ENCODE peak calls at places on chromosome 9, in seven cellular contexts. Q is spleen, P is K562, H is ovary, S is A549, T is GM12892, V is endothelial cell of umbilical vein. G is an unnamed sample.

GRCh38 chr9:98173181-98173580 is 19.3 kb downstream of the CORO2A start:
- DNase-seq in Q (peak; percentile 51), T (no peak), S (no peak), V (no peak), P (no peak), H (no peak), G (no peak)

GRCh38 chr9:97808972-97809371 is 44.1 kb upstream of the FOXE1 start:
- DNase-seq in V (peak; percentile 80), H (no peak), T (no peak), S (no peak), P (no peak), Q (no peak), G (no peak)

GRCh38 chr9:136239963-136240330 is 5.7 kb downstream of the QSOX2 start:
- DNase-seq in S (no peak), V (no peak), T (no peak), P (no peak), H (no peak), Q (peak; percentile 86), G (no peak)

GRCh38 chr9:90894956-90895687 is 93.5 kb downstream of the SYK start:
- DNase-seq in P (peak; percentile 48), Q (no peak), H (no peak), T (no peak), V (peak; percentile 9), S (peak; percentile 48), G (peak; percentile 34)

GRCh38 chr9:79134654-79135053 is 437.1 kb upstream of the TLE4 start:
- DNase-seq in P (no peak), Q (no peak), V (peak; percentile 50), T (no peak), H (no peak), S (no peak), G (peak; percentile 12)

GRCh38 chr9:122228191-122228905 is 409 bp downstream of the LHX6 start:
- DNase-seq in V (no peak), P (peak; percentile 52), T (no peak), H (no peak), Q (no peak), S (no peak), G (peak; percentile 42)

GRCh38 chr9:131270171-131271015 is 5.9 kb downstream of the FAM78A start:
- DNase-seq in V (peak; percentile 73), P (peak; percentile 93), Q (peak; percentile 93), S (no peak), H (no peak), T (no peak), G (no peak)

GRCh38 chr9:132694144-132694543 is 23.9 kb downstream of the GTF3C4 start:
- DNase-seq in T (no peak), P (peak; percentile 28), Q (no peak), S (no peak), V (no peak), H (no peak), G (no peak)

GRCh38 chr9:34992376-34992951 is 2.9 kb downstream of the DNAJB5 start:
- DNase-seq in V (peak; percentile 85), Q (peak; percentile 71), T (no peak), H (peak; percentile 49), P (peak; percentile 39), S (no peak), G (peak; percentile 26)

GRCh38 chr9:131799177-131799823 is 59.4 kb upstream of the RAPGEF1 start:
- DNase-seq in T (no peak), H (no peak), S (no peak), Q (no peak), P (peak; percentile 73), V (peak; percentile 35), G (peak; percentile 77)

GRCh38 chr9:133950206-133950915 is 41.8 kb downstream of the VAV2 start:
- DNase-seq in S (no peak), Q (peak; percentile 46), T (no peak), H (no peak), V (no peak), P (peak; percentile 41), G (no peak)

GRCh38 chr9:16241231-16241630 is 629.2 kb downstream of the BNC2 start:
- DNase-seq in S (no peak), H (no peak), T (no peak), Q (no peak), P (no peak), V (no peak), G (peak; percentile 33)

GRCh38 chr9:124771867-124772621 is 933 bp upstream of the NR6A1 start:
- DNase-seq in Q (peak; percentile 91), V (peak; percentile 67), H (peak; percentile 64), T (no peak), P (peak; percentile 85), S (peak; percentile 77), G (peak; percentile 87)

GRCh38 chr9:38243993-38244392 is 148.5 kb upstream of the ALDH1B1 start:
- DNase-seq in T (no peak), V (no peak), P (no peak), S (no peak), H (no peak), Q (no peak), G (no peak)

GRCh38 chr9:113634597-113635515 is 171.3 kb downstream of the RGS3 start:
- DNase-seq in T (no peak), H (no peak), V (peak; percentile 84), Q (peak; percentile 20), P (no peak), S (no peak), G (no peak)

GRCh38 chr9:34990908-34991832 is 1.6 kb downstream of the DNAJB5 start:
- DNase-seq in T (no peak), S (no peak), V (no peak), Q (peak; percentile 73), H (no peak), P (no peak), G (no peak)

GRCh38 chr9:81682797-81683196 is 6.5 kb downstream of the TLE1 start:
- DNase-seq in Q (no peak), H (no peak), V (peak; percentile 76), S (no peak), P (no peak), T (no peak), G (no peak)

GRCh38 chr9:70902705-70903131 is 218.7 kb downstream of the TRPM3 start:
- DNase-seq in H (no peak), S (peak; percentile 2), P (no peak), Q (no peak), V (peak; percentile 87), T (no peak), G (peak; percentile 60)

GRCh38 chr9:123568691-123569342 is 212.8 kb downstream of the CRB2 start:
- DNase-seq in T (no peak), S (no peak), H (no peak), V (peak; percentile 68), P (no peak), Q (no peak), G (no peak)

GRCh38 chr9:3385871-3386270 is 139.9 kb downstream of the RFX3 start:
- DNase-seq in H (no peak), Q (no peak), S (no peak), T (peak; percentile 13), V (no peak), P (no peak), G (no peak)

GRCh38 chr9:83059417-83059816 is 3.5 kb downstream of the RASEF start:
- DNase-seq in T (no peak), Q (no peak), P (no peak), V (no peak), S (no peak), H (no peak), G (no peak)

GRCh38 chr9:804026-804425 is 37.5 kb upstream of the DMRT1 start:
- DNase-seq in Q (no peak), H (no peak), T (no peak), V (peak; percentile 9), P (no peak), S (no peak), G (no peak)

GRCh38 chr9:125513634-125514413 is 193.2 kb downstream of the MAPKAP1 start:
- DNase-seq in S (peak; percentile 72), Q (no peak), P (no peak), V (peak; percentile 63), H (peak; percentile 45), T (peak; percentile 41), G (peak; percentile 97)

DNA sequence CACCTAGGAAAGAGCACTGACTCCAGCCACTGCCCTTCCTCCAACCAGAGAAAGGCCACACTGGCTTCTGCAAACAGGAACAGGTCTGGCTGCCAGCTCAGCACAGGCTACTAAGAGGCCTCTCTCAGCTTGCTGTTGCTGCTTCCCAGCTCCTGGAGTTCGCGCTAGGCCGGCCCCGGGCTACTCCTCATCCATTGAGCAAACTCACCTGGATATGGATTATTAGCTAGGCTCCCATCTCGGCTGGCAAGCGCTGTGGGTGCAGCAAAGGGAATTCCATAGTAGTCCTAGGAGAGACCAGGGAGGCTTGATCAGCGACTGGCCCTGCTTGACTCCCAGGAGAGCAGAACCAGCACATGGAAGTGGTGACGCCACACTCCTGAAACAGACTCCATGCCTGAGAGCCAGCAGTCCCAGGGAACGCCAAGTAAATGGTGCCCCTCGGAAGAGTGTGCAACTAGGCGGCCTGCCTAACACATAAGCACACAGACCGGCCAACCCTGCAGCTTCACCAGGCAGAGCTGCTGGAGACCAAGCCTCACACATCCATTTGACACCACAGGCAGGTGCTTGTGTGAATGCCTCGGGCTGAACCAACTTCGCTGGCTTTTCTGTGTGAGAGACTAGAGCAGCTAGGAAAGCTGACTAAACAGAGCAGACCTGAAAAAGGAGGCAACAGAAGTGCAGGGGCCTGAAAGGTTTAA is 107.2 kb downstream of the UBE2R2 start:
- DNase-seq in V (no peak), S (no peak), T (no peak), Q (peak; percentile 72), P (no peak), H (no peak), G (no peak)
- TF ChIP-seq POLR2A in V (no peak), S (no peak), T (no peak), Q (no peak), P (no peak), H (no peak), G (no peak)

GRCh38 chr9:130040901-130041647 is 1.9 kb downstream of the FNBP1 start:
- DNase-seq in T (no peak), H (no peak), P (no peak), Q (no peak), S (no peak), V (no peak), G (no peak)
- TF ChIP-seq POLR2A in T (no peak), H (no peak), P (no peak), Q (no peak), S (no peak), V (no peak), G (no peak)

GRCh38 chr9:89368550-89368949 is 50.2 kb downstream of the SECISBP2 start:
- DNase-seq in P (no peak), S (no peak), H (no peak), Q (no peak), V (no peak), T (no peak), G (no peak)
- TF ChIP-seq POLR2A in P (no peak), S (no peak), H (no peak), Q (no peak), V (no peak), T (no peak), G (no peak)

DNA sequence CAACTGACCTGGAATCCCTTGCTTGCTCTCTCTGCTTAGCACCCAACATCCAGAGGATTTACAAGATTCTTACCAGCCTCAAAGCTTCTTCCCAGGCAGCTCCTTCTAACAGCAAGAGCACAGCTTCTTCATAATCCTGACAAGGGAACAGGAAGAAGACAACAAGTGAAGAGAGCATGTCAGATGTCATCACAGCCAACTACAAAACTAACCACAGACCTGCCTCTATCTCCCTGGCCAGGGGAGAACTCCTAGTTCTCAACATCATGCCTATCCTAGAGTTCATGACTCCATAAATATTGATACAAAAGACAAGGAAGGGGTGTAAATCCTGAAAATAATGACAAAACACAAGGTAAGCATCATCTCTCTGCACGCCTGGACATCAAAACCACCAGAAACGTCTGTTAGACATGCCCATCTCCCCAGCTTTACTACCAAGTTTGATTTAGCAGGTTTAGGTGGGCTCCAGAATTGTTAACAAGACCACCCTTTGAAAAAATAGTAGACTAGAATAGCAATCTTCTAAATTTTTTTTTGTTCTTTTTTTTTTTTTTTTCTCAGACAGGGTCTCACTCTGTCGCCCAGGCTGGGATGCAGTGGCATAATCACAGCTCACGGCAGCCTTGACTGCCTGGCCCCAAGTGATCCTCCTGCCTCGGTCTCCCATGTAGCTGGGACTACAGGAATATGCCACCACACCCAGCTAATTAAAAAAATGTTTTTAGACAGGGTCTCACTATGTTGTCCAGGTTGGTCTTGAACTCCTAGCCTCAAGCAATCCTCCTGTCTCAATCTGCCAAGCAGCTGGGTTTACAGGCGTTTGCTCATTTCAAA is 20.2 kb downstream of the ACTL7A start:
- DNase-seq in V (no peak), Q (no peak), T (no peak), P (no peak), H (no peak), S (no peak), G (no peak)
- TF ChIP-seq POLR2A in V (no peak), Q (no peak), T (no peak), P (no peak), H (no peak), S (no peak), G (no peak)